ENCODE peak calls at places on chromosomes 2 and 18, in four cellular contexts. Z, N, W and V are unnamed samples.

GRCh38 chr18:56322403-56322802 is 316.0 kb downstream of the TXNL1 start:
- DNase-seq in W (no peak), N (no peak), Z (no peak), V (no peak)

GRCh38 chr2:47039502-47039870 is 115.6 kb downstream of the STPG4 start:
- DNase-seq in N (no peak), W (no peak), Z (no peak), V (no peak)

GRCh38 chr2:239928457-239929350 is 96.4 kb downstream of the NDUFA10 start:
- DNase-seq in W (peak; percentile 17), Z (no peak), N (no peak), V (no peak)

GRCh38 chr2:23900133-23900926 is 26.6 kb downstream of the ATAD2B start:
- DNase-seq in Z (no peak), W (no peak), N (no peak), V (peak; percentile 31)

GRCh38 chr18:28178720-28179119 is 1.8 kb upstream of the CDH2 start:
- DNase-seq in N (no peak), Z (no peak), W (no peak), V (peak; percentile 14)

GRCh38 chr2:4930704-4931103 is 761.5 kb upstream of the SOX11 start:
- DNase-seq in N (no peak), W (no peak), Z (no peak), V (no peak)

GRCh38 chr2:156476516-156477206 is 40.5 kb downstream of the GPD2 start:
- DNase-seq in Z (no peak), N (no peak), W (no peak), V (no peak)

GRCh38 chr2:120472891-120473309 is 127.0 kb downstream of the INHBB start:
- DNase-seq in W (no peak), Z (no peak), N (no peak), V (no peak)

GRCh38 chr2:165425556-165425955 is 43.9 kb upstream of the CSRNP3 start:
- DNase-seq in W (no peak), Z (no peak), N (no peak), V (no peak)

GRCh38 chr2:151771599-151772358 is 37.5 kb upstream of the NEB start:
- DNase-seq in W (no peak), Z (no peak), N (no peak), V (no peak)

GRCh38 chr2:189641565-189641964 is 19.7 kb upstream of the ASNSD1 start:
- DNase-seq in W (no peak), N (no peak), Z (no peak), V (no peak)

GRCh38 chr2:227411320-227411989 is 23.7 kb upstream of the SCYGR1 start:
- DNase-seq in W (no peak), N (no peak), Z (no peak), V (peak; percentile 68)

GRCh38 chr2:221614274-221614673 is 42.2 kb upstream of the EPHA4 start:
- DNase-seq in N (no peak), Z (no peak), W (no peak), V (no peak)

GRCh38 chr2:128315829-128316776 is 2.6 kb downstream of the HS6ST1 start:
- DNase-seq in N (no peak), W (peak; percentile 25), Z (no peak), V (no peak)

GRCh38 chr18:79610461-79611039 is 69.1 kb upstream of the CTDP1 start:
- DNase-seq in Z (no peak), W (peak; percentile 9), N (no peak), V (no peak)

GRCh38 chr2:224927671-224928173 is 114.5 kb downstream of the DOCK10 start:
- DNase-seq in N (no peak), W (no peak), Z (peak; percentile 41), V (no peak)

GRCh38 chr18:55189972-55190371 is 230.7 kb upstream of the CCDC68 start:
- DNase-seq in W (peak; percentile 80), Z (no peak), N (no peak), V (no peak)

GRCh38 chr18:80166240-80166639 is 57.2 kb downstream of the ADNP2 start:
- DNase-seq in W (no peak), Z (no peak), N (no peak), V (no peak)

DNA sequence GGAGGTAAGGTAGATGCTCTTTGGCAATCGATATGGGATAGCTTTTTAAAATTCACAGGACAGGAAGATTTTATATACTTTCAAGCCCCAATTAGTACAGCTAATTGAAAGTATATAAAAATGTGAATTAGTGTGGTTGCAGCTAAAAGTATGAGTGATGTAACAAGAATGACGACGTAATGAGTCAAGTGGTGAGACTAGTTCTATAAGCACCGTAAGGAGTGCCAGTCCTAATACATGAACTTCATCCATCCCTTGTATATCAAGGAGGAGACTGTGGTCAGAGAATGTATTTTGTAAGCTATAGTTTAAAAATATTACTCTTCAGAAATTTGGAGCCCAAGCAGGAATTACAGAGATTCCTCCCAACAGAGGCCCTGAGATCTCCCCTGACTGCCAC is 25.8 kb downstream of the DNAJC27 start:
- DNase-seq in Z (no peak), W (no peak), N (no peak), V (no peak)
- H3K4me1 ChIP-seq in Z (no peaks in the 10 kb centered on the region), W (no peaks in the 10 kb centered on the region), N (no peaks in the 10 kb centered on the region), V (no peaks in the 10 kb centered on the region)

DNA sequence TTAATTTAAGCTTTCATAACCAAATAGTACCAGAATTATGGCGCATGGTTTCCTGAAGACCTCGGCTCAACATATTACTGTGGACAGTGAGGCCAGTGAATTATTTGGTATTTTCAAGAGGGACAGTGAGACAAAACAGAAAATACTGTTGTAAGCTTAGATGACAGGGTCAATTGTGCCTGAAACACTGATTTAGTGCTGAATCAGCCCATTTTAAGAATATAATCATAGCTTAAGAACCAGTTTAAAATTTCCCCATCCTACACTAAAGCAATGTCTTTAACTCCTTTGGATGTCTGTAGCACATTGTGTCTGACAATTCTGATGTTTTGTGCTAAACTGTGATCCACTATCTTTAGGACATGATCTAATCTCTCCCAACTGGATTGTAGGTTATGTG is 4.6 kb downstream of the ITGA6 start:
- DNase-seq in Z (no peak), N (no peak), W (no peak), V (no peak)
- H3K4me1 ChIP-seq in Z (peaks cover 74% of the 10 kb centered on the region), N (peaks cover 61% of the 10 kb centered on the region), W (peaks cover 37% of the 10 kb centered on the region), V (peaks cover 28% of the 10 kb centered on the region)

DNA sequence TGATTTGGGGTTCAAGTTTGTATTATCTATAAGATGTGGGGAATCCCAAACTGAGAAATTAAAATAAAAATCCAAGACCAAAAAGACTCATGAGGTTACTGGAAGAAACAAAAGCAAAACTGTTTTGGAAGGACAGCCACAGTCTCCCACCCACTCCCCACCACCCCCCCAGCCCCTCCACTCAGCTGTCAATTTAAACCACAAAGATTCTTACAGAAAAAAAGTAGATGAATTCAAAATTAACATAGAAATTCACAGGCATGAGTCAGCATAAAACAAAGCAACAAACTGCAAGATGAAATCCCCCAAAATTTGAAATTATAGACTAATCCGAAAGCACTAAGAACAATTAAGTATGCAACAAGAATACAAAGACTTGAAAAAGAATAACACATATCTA is 12.1 kb downstream of the MAP4K3 start:
- DNase-seq in N (no peak), Z (no peak), W (no peak), V (no peak)
- H3K4me1 ChIP-seq in N (peaks cover 36% of the 10 kb centered on the region), Z (peaks cover 6% of the 10 kb centered on the region), W (no peaks in the 10 kb centered on the region), V (peaks cover 48% of the 10 kb centered on the region)

GRCh38 chr18:13700153-13700552 is 26.2 kb downstream of the FAM210A start:
- DNase-seq in Z (no peak), W (no peak), N (no peak), V (no peak)

DNA sequence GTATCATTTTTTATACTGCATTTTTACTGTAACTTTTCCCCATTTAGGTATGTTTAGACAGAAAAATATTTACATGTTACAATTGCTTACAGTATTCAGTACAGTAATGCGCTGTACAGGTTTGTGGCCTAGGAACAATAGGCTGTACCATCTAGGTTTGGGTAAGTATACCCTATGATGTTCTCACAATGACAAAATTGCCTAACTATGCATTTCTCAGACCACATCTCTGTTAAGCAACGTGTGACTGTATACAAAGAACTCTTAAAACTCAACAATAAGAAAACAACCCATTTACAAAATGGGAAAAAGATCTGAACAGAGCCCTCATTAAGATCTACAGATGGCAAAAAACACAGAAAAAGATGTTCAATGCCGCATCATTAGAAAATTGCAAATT is 29.4 kb downstream of the FAM210A start:
- DNase-seq in Z (no peak), N (no peak), W (no peak), V (no peak)
- H3K4me1 ChIP-seq in Z (no peaks in the 10 kb centered on the region), N (no peaks in the 10 kb centered on the region), W (no peaks in the 10 kb centered on the region), V (no peaks in the 10 kb centered on the region)

GRCh38 chr2:241608881-241609280 is 28.1 kb downstream of the THAP4 start:
- DNase-seq in W (no peak), Z (no peak), N (no peak), V (no peak)
- H3K4me1 ChIP-seq in W (no peaks in the 10 kb centered on the region), Z (peaks cover 23% of the 10 kb centered on the region), N (peaks cover 30% of the 10 kb centered on the region), V (no peaks in the 10 kb centered on the region)